ENCODE peak calls at places on chromosomes 1 and 21, in four cellular contexts. D is tibial artery, N is MM.1S, V is heart right ventricle. Q is an unnamed sample.

GRCh38 chr1:19414490-19414889 is 70.8 kb downstream of the CAPZB start:
- DNase-seq in D (peak; percentile 61), N (no peak), V (no peak), Q (no peak)

GRCh38 chr21:46096997-46097825 is 701 bp upstream of the COL6A2 start:
- DNase-seq in D (peak; percentile 21), N (no peak), V (peak; percentile 17), Q (peak; percentile 69)

GRCh38 chr1:199862047-199862446 is 165.5 kb upstream of the NR5A2 start:
- DNase-seq in D (no peak), N (no peak), V (no peak), Q (no peak)

GRCh38 chr1:16015960-16016901 is 1.6 kb downstream of the HSPB7 start:
- DNase-seq in D (peak; percentile 74), N (no peak), V (peak; percentile 53), Q (peak; percentile 56)

GRCh38 chr1:28370220-28371010 is 875 bp downstream of the PHACTR4 start:
- DNase-seq in D (no peak), N (peak; percentile 56), V (peak; percentile 12), Q (peak; percentile 40)

GRCh38 chr1:221987860-221988520 is 246.1 kb upstream of the DUSP10 start:
- DNase-seq in D (no peak), N (no peak), V (no peak), Q (no peak)

GRCh38 chr21:44051462-44051941 is 39.4 kb downstream of the TRAPPC10 start:
- DNase-seq in D (no peak), N (no peak), V (peak; percentile 34), Q (peak; percentile 79)

GRCh38 chr1:213988639-213989070 is 882 bp downstream of the PROX1 start:
- DNase-seq in D (no peak), N (no peak), V (no peak), Q (peak; percentile 51)

GRCh38 chr1:213793482-213794067 is 194.2 kb upstream of the PROX1 start:
- DNase-seq in D (no peak), N (no peak), V (no peak), Q (no peak)

GRCh38 chr1:189434461-189434860 is 1043.2 kb downstream of the BRINP3 start:
- DNase-seq in D (no peak), N (no peak), V (no peak), Q (no peak)

GRCh38 chr1:240230821-240231220 is 139.1 kb downstream of the FMN2 start:
- DNase-seq in D (no peak), N (no peak), V (no peak), Q (no peak)

GRCh38 chr1:51237714-51238403 is 1.8 kb downstream of the RNF11 start:
- DNase-seq in D (no peak), N (no peak), V (no peak), Q (no peak)

GRCh38 chr1:40692429-40692905 is 963 bp downstream of the NFYC start:
- DNase-seq in D (no peak), N (no peak), V (no peak), Q (no peak)

GRCh38 chr1:240646861-240647260 is 34.9 kb upstream of the GREM2 start:
- DNase-seq in D (no peak), N (no peak), V (no peak), Q (no peak)

GRCh38 chr1:80929868-80930508 is 870.7 kb upstream of the ADGRL2 start:
- DNase-seq in D (no peak), N (no peak), V (no peak), Q (no peak)

GRCh38 chr1:24594328-24594598 is 38.4 kb downstream of the NCMAP start:
- DNase-seq in D (no peak), N (no peak), V (no peak), Q (no peak)

GRCh38 chr21:44052830-44053226 is 40.7 kb downstream of the TRAPPC10 start:
- DNase-seq in D (no peak), N (no peak), V (no peak), Q (no peak)

GRCh38 chr1:219567341-219567947 is 45.5 kb downstream of the ZC3H11B start:
- DNase-seq in D (no peak), N (peak; percentile 32), V (no peak), Q (no peak)

GRCh38 chr1:94434339-94435092 is 16.3 kb downstream of the ABCD3 start:
- DNase-seq in D (no peak), N (no peak), V (no peak), Q (no peak)

GRCh38 chr1:187474266-187474665 is 645.5 kb downstream of the PLA2G4A start:
- DNase-seq in D (no peak), N (no peak), V (no peak), Q (no peak)

GRCh38 chr1:196466656-196467055 is 141.6 kb downstream of the KCNT2 start:
- DNase-seq in D (no peak), N (no peak), V (no peak), Q (no peak)

GRCh38 chr1:21268281-21269239 is 21.7 kb downstream of the ECE1 start:
- DNase-seq in D (no peak), N (peak; percentile 80), V (peak; percentile 46), Q (peak; percentile 31)

GRCh38 chr1:209766051-209766450 is 10.2 kb downstream of the TRAF3IP3 start:
- DNase-seq in D (no peak), N (peak; percentile 20), V (no peak), Q (no peak)

GRCh38 chr1:246142320-246142893 is 364.7 kb downstream of the SMYD3 start:
- DNase-seq in D (no peak), N (no peak), V (no peak), Q (no peak)

GRCh38 chr21:18913914-18914313 is 510.3 kb upstream of the TMPRSS15 start:
- DNase-seq in D (no peak), N (no peak), V (no peak), Q (no peak)

GRCh38 chr1:149844096-149844495 is 55.3 kb upstream of the BOLA1 start:
- DNase-seq in D (no peak), N (peak; percentile 30), V (no peak), Q (no peak)

GRCh38 chr1:170790175-170790574 is 126.2 kb downstream of the PRRX1 start:
- DNase-seq in D (no peak), N (no peak), V (no peak), Q (no peak)

GRCh38 chr1:3722846-3723245 is 29.4 kb upstream of the CCDC27 start:
- DNase-seq in D (no peak), N (no peak), V (no peak), Q (no peak)

GRCh38 chr1:4743978-4744750 is 89.8 kb downstream of the AJAP1 start:
- DNase-seq in D (no peak), N (no peak), V (no peak), Q (no peak)

GRCh38 chr1:156995412-156995811 is 50.1 kb downstream of the ARHGEF11 start:
- DNase-seq in D (no peak), N (no peak), V (no peak), Q (no peak)

GRCh38 chr1:172277277-172277676 is 143.2 kb upstream of the C1orf105 start:
- DNase-seq in D (no peak), N (no peak), V (no peak), Q (no peak)
- H3K27ac ChIP-seq in D (no peak overlapping the region), N (no peak overlapping the region), V (no peak overlapping the region), Q (no peak overlapping the region)

GRCh38 chr1:12067900-12068821 is 5.1 kb downstream of the TNFRSF8 start:
- DNase-seq in D (no peak), N (no peak), V (no peak), Q (no peak)

GRCh38 chr1:12063141-12064072 is at the start of gene TNFRSF8:
- DNase-seq in D (no peak), N (no peak), V (no peak), Q (no peak)

GRCh38 chr1:12060500-12060899 is 2.6 kb upstream of the TNFRSF8 start:
- DNase-seq in D (no peak), N (no peak), V (no peak), Q (no peak)

GRCh38 chr1:12065872-12066271 is 2.8 kb downstream of the TNFRSF8 start:
- DNase-seq in D (no peak), N (no peak), V (no peak), Q (no peak)

GRCh38 chr1:12064073-12064969 is 1.2 kb downstream of the TNFRSF8 start:
- DNase-seq in D (no peak), N (no peak), V (no peak), Q (no peak)
- H3K4me3 ChIP-seq in D (no peak overlapping the region), N (no peak overlapping the region), V (no peak overlapping the region), Q (no peak overlapping the region)

GRCh38 chr1:1164701-1165451 is 8.8 kb upstream of the TTLL10 start:
- DNase-seq in D (no peak), N (no peak), V (no peak), Q (no peak)
- H3K27ac ChIP-seq in D (no peak overlapping the region), N (no peak overlapping the region), V (no peak overlapping the region), Q (no peak overlapping the region)

DNA sequence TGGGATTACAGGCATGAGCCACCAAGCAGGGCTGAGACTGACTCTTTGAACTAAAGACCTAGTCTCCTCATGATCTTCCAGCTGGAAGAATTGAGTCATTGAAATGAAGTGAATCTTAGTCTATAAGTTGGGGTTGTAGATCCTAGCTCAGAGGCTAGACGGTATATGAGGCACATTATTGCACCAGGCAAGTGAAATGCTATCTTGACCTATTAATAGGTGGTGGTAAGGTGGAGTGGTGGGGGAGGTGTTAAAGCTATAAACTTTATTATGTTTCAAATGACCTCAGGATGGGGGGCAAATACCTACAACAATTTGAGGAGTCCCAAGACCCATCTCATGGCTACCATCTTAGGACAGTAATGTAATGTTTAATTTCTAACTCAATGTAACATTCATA is 36.8 kb upstream of the SLC16A1 start:
- DNase-seq in D (no peak), N (no peak), V (no peak), Q (no peak)
- H3K4me3 ChIP-seq in D (no peak overlapping the region), N (no peak overlapping the region), V (no peak overlapping the region), Q (no peak overlapping the region)

GRCh38 chr1:224635356-224635755 is 19.2 kb downstream of the CNIH3 start:
- DNase-seq in D (no peak), N (no peak), V (no peak), Q (peak; percentile 56)

GRCh38 chr1:224631471-224632105 is 15.5 kb downstream of the CNIH3 start:
- DNase-seq in D (no peak), N (no peak), V (no peak), Q (no peak)

GRCh38 chr1:224632381-224632871 is 16.3 kb downstream of the CNIH3 start:
- DNase-seq in D (no peak), N (no peak), V (no peak), Q (peak; percentile 28)

GRCh38 chr1:224629965-224630364 is 13.8 kb downstream of the CNIH3 start:
- DNase-seq in D (no peak), N (peak; percentile 25), V (no peak), Q (no peak)

DNA sequence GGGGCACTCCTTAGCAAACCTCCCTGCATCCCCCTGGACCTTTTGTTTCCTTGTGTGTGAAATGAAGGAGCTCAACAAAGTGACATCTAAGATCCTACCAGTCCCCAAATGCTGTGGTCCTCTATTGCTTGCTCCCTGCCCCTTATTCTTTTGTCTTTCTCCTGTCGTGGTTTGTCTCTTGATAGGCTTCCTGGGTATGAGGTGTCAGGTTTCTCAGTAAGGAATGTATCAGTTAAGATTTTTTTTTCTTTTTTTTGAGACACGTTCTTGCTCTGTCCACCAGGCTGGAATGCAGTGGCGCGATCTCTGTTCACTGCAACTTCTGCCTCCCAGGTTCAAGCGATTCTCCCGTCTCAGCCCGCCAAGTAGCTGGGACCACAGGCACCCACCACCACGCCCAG is 16.8 kb downstream of the CNIH3 start:
- DNase-seq in D (no peak), N (no peak), V (no peak), Q (no peak)
- H3K27ac ChIP-seq in D (no peak overlapping the region), N (no peak overlapping the region), V (no peak overlapping the region), Q (peak overlapping the region; percentile 13)

Q was measured in ovary.